ENCODE peak calls at places on chromosomes 6 and 20, in four cellular contexts. R is H7; V is EL; K is activated naive CD8-positive, alpha-beta T cell treated with anti-CD3 and anti-CD28 coated beads for 36 hours. A is an unnamed sample.

GRCh38 chr6:116253505-116254296 is at the start of gene TSPYL4:
- DNase-seq in K (peak; percentile 87), V (peak; percentile 97), R (peak; percentile 88), A (peak; percentile 96)

GRCh38 chr6:105849741-105850140 is 236.4 kb upstream of the PRDM1 start:
- DNase-seq in K (no peak), R (no peak), V (peak; percentile 45), A (no peak)

GRCh38 chr6:129353067-129353466 is 356.9 kb downstream of the ARHGAP18 start:
- DNase-seq in R (no peak), V (no peak), K (no peak), A (no peak)

GRCh38 chr20:32292548-32292947 is 15.1 kb downstream of the KIF3B start:
- DNase-seq in K (no peak), V (no peak), R (no peak), A (no peak)

GRCh38 chr6:107185570-107185969 is 70.3 kb upstream of the BEND3 start:
- DNase-seq in K (no peak), R (peak; percentile 50), V (peak; percentile 1), A (peak; percentile 23)

GRCh38 chr6:43575772-43576551 is at the start of the genes POLH and XPO5:
- DNase-seq in R (peak; percentile 99), K (peak; percentile 96), V (peak; percentile 93), A (peak; percentile 96)

GRCh38 chr6:31898200-31899011 is 908 bp upstream of the EHMT2 start:
- DNase-seq in K (peak; percentile 31), R (peak; percentile 76), V (peak; percentile 40), A (peak; percentile 74)

GRCh38 chr6:161128230-161128629 is 136.7 kb downstream of the MAP3K4 start:
- DNase-seq in R (no peak), V (no peak), K (no peak), A (no peak)

GRCh38 chr6:5308066-5308465 is 46.8 kb downstream of the FARS2 start:
- DNase-seq in K (no peak), R (no peak), V (peak; percentile 29), A (no peak)

GRCh38 chr6:164098857-164099534 is 684.5 kb downstream of the QKI start:
- DNase-seq in R (no peak), K (no peak), V (no peak), A (peak; percentile 80)

GRCh38 chr6:112357801-112358200 is 10.7 kb downstream of the RFPL4B start:
- DNase-seq in R (no peak), V (peak; percentile 58), K (no peak), A (no peak)

GRCh38 chr6:27188885-27189418 is 58.5 kb upstream of the PRSS16 start:
- DNase-seq in V (peak; percentile 81), K (peak; percentile 53), R (peak; percentile 78), A (peak; percentile 89)

GRCh38 chr6:128327890-128328289 is 192.5 kb downstream of the PTPRK start:
- DNase-seq in K (peak; percentile 3), V (peak; percentile 40), R (no peak), A (no peak)

GRCh38 chr20:57877995-57878394 is 168.2 kb upstream of the PMEPA1 start:
- DNase-seq in V (no peak), R (peak; percentile 1), K (no peak), A (no peak)

GRCh38 chr20:18983796-18984195 is 170.2 kb downstream of the SCP2D1 start:
- DNase-seq in K (no peak), R (no peak), V (no peak), A (no peak)

GRCh38 chr6:156881687-156882629 is 104.8 kb downstream of the ARID1B start:
- DNase-seq in V (no peak), K (no peak), R (no peak), A (no peak)

A was measured in retina.